ENCODE peak calls at places on chromosomes 7 and 10, in ten cellular contexts. L is upper lobe of right lung, Q is fibroblast of mammary gland, B is IMR-90, E is astrocyte of the spinal cord, M is OCI-LY7, H is cardiac fibroblast, P is fibroblast of lung, N is GM23338, D is upper lobe of left lung. O is an unnamed sample.

GRCh38 chr10:99582255-99582770 is 37.9 kb downstream of the SLC25A28 start:
- DNase-seq in L (no peak), Q (no peak), B (no peak), E (no peak), M (no peak), H (no peak), P (no peak), N (no peak), D (no peak), O (no peak)

GRCh38 chr10:14384096-14384730 is 53.5 kb upstream of the FRMD4A start:
- DNase-seq in L (no peak), Q (no peak), B (peak), E (no peak), M (no peak), H (peak), P (peak), N (no peak), D (no peak), O (no peak)

GRCh38 chr10:17179002-17179401 is 22.5 kb downstream of the TRDMT1 start:
- DNase-seq in L (no peak), Q (peak), B (peak), E (peak), M (no peak), H (peak), P (peak), N (no peak), D (no peak), O (no peak)

GRCh38 chr10:70474780-70475179 is 3.8 kb upstream of the PALD1 start:
- DNase-seq in L (no peak), Q (no peak), B (no peak), E (no peak), M (no peak), H (no peak), P (no peak), N (no peak), D (no peak), O (no peak)

GRCh38 chr7:44849277-44850210 is 1.7 kb upstream of the H2AZ2 start:
- DNase-seq in L (no peak), Q (no peak), B (peak), E (no peak), M (no peak), H (peak), P (peak), N (no peak), D (no peak), O (no peak)

GRCh38 chr7:44240983-44241510 is 40.3 kb downstream of the YKT6 start:
- DNase-seq in L (peak), Q (peak), B (peak), E (peak), M (peak), H (peak), P (peak), N (peak), D (peak), O (peak)

GRCh38 chr10:37860494-37861190 is 3.2 kb upstream of the ZNF248 start:
- DNase-seq in L (no peak), Q (peak), B (peak), E (peak), M (no peak), H (peak), P (peak), N (no peak), D (no peak), O (no peak)

GRCh38 chr10:47243356-47243755 is 56.6 kb upstream of the GDF10 start:
- DNase-seq in L (no peak), Q (no peak), B (no peak), E (no peak), M (no peak), H (no peak), P (no peak), N (no peak), D (no peak), O (no peak)

GRCh38 chr7:140653319-140654108 is 12.9 kb upstream of the DENND2A start:
- DNase-seq in L (peak), Q (peak), B (peak), E (peak), M (peak), H (peak), P (peak), N (peak), D (no peak), O (peak)

GRCh38 chr10:128553755-128554154 is 427.5 kb upstream of the MKI67 start:
- DNase-seq in L (no peak), Q (no peak), B (no peak), E (no peak), M (no peak), H (no peak), P (no peak), N (no peak), D (no peak), O (no peak)

GRCh38 chr10:14382022-14382421 is 51.3 kb upstream of the FRMD4A start:
- DNase-seq in L (no peak), Q (no peak), B (peak), E (peak), M (no peak), H (peak), P (peak), N (no peak), D (no peak), O (no peak)

GRCh38 chr7:108301387-108301786 is 154.8 kb downstream of the NRCAM start:
- DNase-seq in L (no peak), Q (no peak), B (no peak), E (no peak), M (no peak), H (no peak), P (no peak), N (no peak), D (no peak), O (no peak)

GRCh38 chr7:67484244-67484751 is 487.7 kb downstream of the TYW1 start:
- DNase-seq in L (no peak), Q (peak), B (peak), E (peak), M (peak), H (peak), P (peak), N (peak), D (no peak), O (peak)

GRCh38 chr10:124172241-124172661 is 78.9 kb upstream of the CHST15 start:
- DNase-seq in L (no peak), Q (no peak), B (no peak), E (no peak), M (no peak), H (no peak), P (no peak), N (no peak), D (no peak), O (no peak)

GRCh38 chr7:86733783-86734182 is 90.1 kb downstream of the GRM3 start:
- DNase-seq in L (no peak), Q (peak), B (peak), E (peak), M (peak), H (peak), P (peak), N (peak), D (no peak), O (no peak)

GRCh38 chr10:88820990-88821389 is 18.5 kb downstream of the LIPM start:
- DNase-seq in L (no peak), Q (peak), B (peak), E (peak), M (no peak), H (peak), P (peak), N (no peak), D (no peak), O (no peak)

GRCh38 chr7:82204694-82205093 is 238.9 kb downstream of the CACNA2D1 start:
- DNase-seq in L (no peak), Q (peak), B (peak), E (peak), M (no peak), H (peak), P (peak), N (no peak), D (no peak), O (no peak)

GRCh38 chr7:107638594-107638993 is 22.0 kb upstream of the SLC26A4 start:
- DNase-seq in L (no peak), Q (no peak), B (no peak), E (no peak), M (peak), H (no peak), P (no peak), N (no peak), D (no peak), O (no peak)

GRCh38 chr10:3069876-3070275 is 2.5 kb downstream of the PFKP start:
- DNase-seq in L (no peak), Q (no peak), B (no peak), E (no peak), M (no peak), H (no peak), P (no peak), N (no peak), D (no peak), O (no peak)

GRCh38 chr7:13851756-13852155 is 137.7 kb downstream of the ETV1 start:
- DNase-seq in L (no peak), Q (peak), B (peak), E (peak), M (no peak), H (peak), P (peak), N (peak), D (no peak), O (no peak)

GRCh38 chr10:132793871-132794849 is 8.2 kb upstream of the NKX6-2 start:
- DNase-seq in L (no peak), Q (peak), B (no peak), E (no peak), M (no peak), H (no peak), P (no peak), N (no peak), D (peak), O (no peak)

GRCh38 chr7:50352282-50352681 is 47.8 kb downstream of the IKZF1 start:
- DNase-seq in L (no peak), Q (no peak), B (no peak), E (no peak), M (no peak), H (no peak), P (no peak), N (no peak), D (no peak), O (no peak)

GRCh38 chr7:36965625-36966024 is 241.3 kb upstream of the AOAH start:
- DNase-seq in L (no peak), Q (no peak), B (no peak), E (no peak), M (no peak), H (no peak), P (no peak), N (no peak), D (no peak), O (no peak)

GRCh38 chr10:60606343-60607080 is 171.8 kb upstream of the CDK1 start:
- DNase-seq in L (no peak), Q (peak), B (peak), E (peak), M (no peak), H (peak), P (peak), N (no peak), D (no peak), O (no peak)

GRCh38 chr7:136594739-136595144 is 273.7 kb upstream of the CHRM2 start:
- DNase-seq in L (no peak), Q (no peak), B (no peak), E (no peak), M (no peak), H (no peak), P (peak), N (no peak), D (no peak), O (no peak)

GRCh38 chr10:26697922-26698608 is 564 bp downstream of the PDSS1 start:
- DNase-seq in L (no peak), Q (peak), B (no peak), E (no peak), M (peak), H (peak), P (peak), N (peak), D (no peak), O (no peak)

GRCh38 chr10:29609696-29610095 is 25.1 kb downstream of the SVIL start:
- DNase-seq in L (no peak), Q (no peak), B (no peak), E (no peak), M (no peak), H (no peak), P (no peak), N (no peak), D (no peak), O (no peak)

GRCh38 chr10:71074176-71074755 is 138.1 kb upstream of the UNC5B start:
- DNase-seq in L (peak), Q (no peak), B (no peak), E (no peak), M (peak), H (no peak), P (no peak), N (no peak), D (no peak), O (no peak)

GRCh38 chr10:60098676-60099601 is 192.6 kb upstream of the CCDC6 start:
- DNase-seq in L (no peak), Q (no peak), B (no peak), E (no peak), M (peak), H (peak), P (no peak), N (peak), D (no peak), O (no peak)

GRCh38 chr10:27258838-27259532 is 18.4 kb upstream of the ACBD5 start:
- DNase-seq in L (no peak), Q (no peak), B (no peak), E (no peak), M (no peak), H (no peak), P (no peak), N (peak), D (peak), O (no peak)

GRCh38 chr7:6422095-6422494 is 25.7 kb downstream of the DAGLB start:
- DNase-seq in L (no peak), Q (no peak), B (no peak), E (no peak), M (no peak), H (no peak), P (no peak), N (no peak), D (peak), O (no peak)

GRCh38 chr7:6425948-6426347 is 21.8 kb downstream of the DAGLB start:
- DNase-seq in L (no peak), Q (no peak), B (no peak), E (no peak), M (no peak), H (no peak), P (no peak), N (no peak), D (no peak), O (no peak)

GRCh38 chr7:6422926-6423632 is 24.7 kb downstream of the DAGLB start:
- DNase-seq in L (peak), Q (no peak), B (no peak), E (no peak), M (no peak), H (no peak), P (no peak), N (no peak), D (no peak), O (no peak)

GRCh38 chr7:6424702-6425072 is 23.1 kb downstream of the DAGLB start:
- DNase-seq in L (no peak), Q (no peak), B (no peak), E (no peak), M (no peak), H (no peak), P (no peak), N (no peak), D (no peak), O (no peak)

DNA sequence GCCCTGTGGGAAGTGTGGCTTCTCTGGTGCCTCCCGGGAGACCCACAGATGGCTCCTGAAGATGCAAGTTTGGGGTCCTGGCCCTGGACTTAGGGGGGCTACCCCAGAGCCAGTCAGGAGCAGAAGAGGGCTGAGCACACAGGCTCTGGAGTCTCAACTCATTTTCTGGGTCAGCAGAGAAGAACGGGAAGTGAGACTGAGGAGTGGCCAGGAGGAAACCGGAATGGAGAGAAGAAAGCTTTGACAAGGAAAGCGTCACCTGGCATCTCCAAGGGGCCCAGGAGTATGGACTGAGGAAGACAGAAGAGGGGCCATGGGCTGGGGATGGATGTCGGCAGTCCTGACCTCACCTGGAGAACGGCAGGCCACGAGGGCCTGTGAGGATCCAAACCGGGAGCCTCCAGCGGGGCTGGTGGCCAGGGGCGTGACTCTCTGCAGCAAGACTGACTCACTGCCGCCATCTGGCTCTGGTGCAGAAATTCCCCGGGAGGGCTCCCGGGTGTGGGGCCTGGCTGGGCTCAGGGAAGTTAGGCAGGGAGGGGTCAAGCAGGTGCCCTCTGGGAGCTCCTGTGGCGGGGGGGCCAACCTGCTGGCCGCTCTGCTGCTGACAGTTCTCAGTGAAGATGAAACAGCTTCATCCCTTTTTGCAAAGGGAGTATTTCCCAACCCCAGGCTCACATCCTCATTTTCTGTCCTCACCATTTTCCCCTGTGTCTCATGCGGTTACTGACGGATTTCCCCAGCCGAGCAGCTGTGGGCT is 23.6 kb downstream of the DAGLB start:
- DNase-seq in L (peak), Q (peak), B (no peak), E (no peak), M (no peak), H (no peak), P (no peak), N (peak), D (peak), O (no peak)
- TF ChIP-seq CTCF in L (no peak), Q (peak), B (no peak), E (peak), M (peak), H (no peak), P (no peak), N (peak), D (no peak), O (no peak)

GRCh38 chr10:91335147-91335546 is 75.0 kb upstream of the HECTD2 start:
- DNase-seq in L (no peak), Q (no peak), B (no peak), E (no peak), M (no peak), H (no peak), P (no peak), N (peak), D (no peak), O (no peak)
- TF ChIP-seq CTCF in L (no peak), Q (no peak), B (no peak), E (no peak), M (no peak), H (no peak), P (no peak), N (peak), D (no peak), O (no peak)

GRCh38 chr10:21020545-21020944 is 123.4 kb upstream of the NEBL start:
- DNase-seq in L (no peak), Q (peak), B (no peak), E (peak), M (peak), H (peak), P (no peak), N (peak), D (no peak), O (no peak)
- TF ChIP-seq CTCF in L (peak), Q (peak), B (no peak), E (peak), M (peak), H (peak), P (peak), N (peak), D (no peak), O (peak)

GRCh38 chr7:91103365-91103764 is 160.9 kb upstream of the FZD1 start:
- DNase-seq in L (no peak), Q (no peak), B (no peak), E (no peak), M (no peak), H (no peak), P (no peak), N (no peak), D (no peak), O (no peak)
- TF ChIP-seq CTCF in L (no peak), Q (no peak), B (no peak), E (no peak), M (no peak), H (no peak), P (no peak), N (no peak), D (no peak), O (no peak)

DNA sequence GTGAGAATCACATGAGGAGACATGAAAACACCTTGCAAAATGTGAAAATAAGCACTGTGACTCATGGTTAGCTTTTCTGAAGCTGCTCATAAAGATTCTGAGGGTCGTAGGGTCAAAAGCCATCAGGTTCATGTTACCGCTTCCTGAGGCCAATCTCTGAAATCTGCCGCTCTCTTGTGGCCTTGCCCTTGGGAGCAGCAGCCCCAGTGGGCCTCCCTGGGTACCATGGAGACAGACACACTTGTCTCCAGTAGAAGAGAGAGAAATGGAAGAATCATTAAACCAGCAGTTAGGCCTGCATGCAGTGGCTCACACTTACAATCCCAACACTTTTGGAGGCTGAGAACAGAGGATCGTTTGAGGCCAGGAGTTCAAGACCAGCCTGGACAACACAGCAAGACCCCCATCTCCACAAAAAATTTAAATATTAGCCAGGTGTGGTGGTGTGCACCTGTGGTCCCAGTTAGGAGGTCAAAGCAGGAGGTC is 42.8 kb downstream of the NIPSNAP2 start:
- DNase-seq in L (no peak), Q (no peak), B (no peak), E (no peak), M (no peak), H (peak), P (no peak), N (no peak), D (no peak), O (no peak)
- TF ChIP-seq CTCF in L (no peak), Q (no peak), B (no peak), E (no peak), M (no peak), H (no peak), P (no peak), N (no peak), D (no peak), O (no peak)

DNA sequence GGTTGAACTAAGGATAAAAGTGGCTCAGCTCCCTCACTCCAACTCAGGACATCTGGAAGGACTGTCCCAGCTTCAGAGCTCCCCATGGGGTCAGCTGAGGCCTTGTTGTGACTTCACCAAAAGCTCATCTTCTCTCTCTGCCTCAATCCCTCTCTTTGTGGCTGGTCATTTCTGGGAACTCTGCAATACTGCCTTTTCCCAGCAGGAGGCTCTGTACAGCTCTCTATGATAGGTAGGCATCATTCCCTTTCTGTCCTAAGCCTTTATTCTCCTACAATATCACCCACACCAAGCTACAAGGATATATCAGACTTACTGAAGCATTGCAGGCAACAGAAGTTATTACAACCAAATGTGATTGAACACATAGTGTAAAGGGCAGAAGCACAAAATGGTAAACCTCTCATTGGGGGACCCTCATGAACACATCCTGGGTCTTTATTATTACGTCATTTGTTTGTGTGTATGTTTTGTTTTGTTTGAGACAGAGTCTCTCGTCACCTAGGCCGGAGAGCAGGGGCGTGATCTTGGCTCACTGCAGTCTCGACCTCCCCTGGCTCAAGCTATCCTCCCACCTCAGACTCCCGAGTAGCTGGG is 36.7 kb upstream of the PRPS1L1 start:
- DNase-seq in L (no peak), Q (peak), B (no peak), E (no peak), M (peak), H (peak), P (no peak), N (peak), D (no peak), O (no peak)
- TF ChIP-seq CTCF in L (peak), Q (peak), B (peak), E (peak), M (peak), H (peak), P (peak), N (peak), D (peak), O (peak)